ENCODE peak calls at places on chromosomes 6 and 20, in five cellular contexts. S, R, E, Q and I are unnamed samples.

GRCh38 chr6:102619585-102619984 is 1226.1 kb downstream of the GRIK2 start:
- DNase-seq in S (peak; percentile 30), R (no peak), E (no peak), Q (no peak), I (no peak)

GRCh38 chr20:32325706-32326506 is 32.2 kb upstream of the ASXL1 start:
- DNase-seq in S (peak; percentile 51), R (no peak), E (no peak), Q (peak; percentile 82), I (no peak)

GRCh38 chr6:16982827-16983226 is 119.0 kb upstream of the STMND1 start:
- DNase-seq in S (no peak), R (no peak), E (no peak), Q (peak; percentile 71), I (no peak)

GRCh38 chr6:21384211-21384610 is 209.3 kb upstream of the SOX4 start:
- DNase-seq in S (no peak), R (no peak), E (no peak), Q (no peak), I (no peak)

GRCh38 chr6:137309078-137309762 is 90.0 kb upstream of the IFNGR1 start:
- DNase-seq in S (peak; percentile 80), R (peak; percentile 81), E (peak; percentile 36), Q (peak; percentile 24), I (no peak)

GRCh38 chr20:42435230-42435629 is 754.5 kb downstream of the PTPRT start:
- DNase-seq in S (no peak), R (no peak), E (no peak), Q (no peak), I (peak; percentile 17)

GRCh38 chr6:1850581-1851157 is 241.0 kb downstream of the FOXC1 start:
- DNase-seq in S (no peak), R (no peak), E (no peak), Q (no peak), I (no peak)

GRCh38 chr6:44073612-44074382 is 53.5 kb downstream of the MRPL14 start:
- DNase-seq in S (no peak), R (no peak), E (peak; percentile 30), Q (no peak), I (no peak)

GRCh38 chr20:59385461-59385860 is 85.0 kb downstream of the EDN3 start:
- DNase-seq in S (no peak), R (no peak), E (no peak), Q (no peak), I (no peak)

GRCh38 chr20:45489083-45489531 is 19.6 kb downstream of the WFDC2 start:
- DNase-seq in S (peak; percentile 56), R (no peak), E (no peak), Q (peak; percentile 4), I (no peak)

GRCh38 chr20:45485388-45485787 is 15.8 kb downstream of the WFDC2 start:
- DNase-seq in S (no peak), R (no peak), E (no peak), Q (no peak), I (no peak)

GRCh38 chr20:45484676-45485075 is 15.1 kb downstream of the WFDC2 start:
- DNase-seq in S (no peak), R (no peak), E (no peak), Q (no peak), I (no peak)

GRCh38 chr20:45487231-45487635 is 17.7 kb downstream of the WFDC2 start:
- DNase-seq in S (no peak), R (no peak), E (peak; percentile 25), Q (no peak), I (peak; percentile 34)
- TF ChIP-seq CTCF in S (no peak), R (no peak), E (peak; percentile 30), Q (peak; percentile 39), I (no peak)

GRCh38 chr20:10910535-10911239 is 236.9 kb upstream of the JAG1 start:
- DNase-seq in S (no peak), R (no peak), E (no peak), Q (no peak), I (no peak)
- TF ChIP-seq CTCF in S (no peak), R (no peak), E (no peak), Q (no peak), I (no peak)

GRCh38 chr20:3670945-3671344 is 7.7 kb upstream of the GFRA4 start:
- DNase-seq in S (no peak), R (no peak), E (no peak), Q (no peak), I (no peak)

GRCh38 chr20:3671986-3672863 is 9.0 kb upstream of the GFRA4 start:
- DNase-seq in S (no peak), R (no peak), E (no peak), Q (no peak), I (no peak)

GRCh38 chr20:3672864-3673550 is 8.8 kb downstream of the ADAM33 start:
- DNase-seq in S (no peak), R (no peak), E (no peak), Q (no peak), I (no peak)

GRCh38 chr20:3669710-3670367 is 6.6 kb upstream of the GFRA4 start:
- DNase-seq in S (no peak), R (no peak), E (no peak), Q (no peak), I (no peak)

GRCh38 chr20:3670511-3670910 is 7.3 kb upstream of the GFRA4 start:
- DNase-seq in S (no peak), R (no peak), E (no peak), Q (no peak), I (no peak)
- TF ChIP-seq CTCF in S (no peak), R (no peak), E (no peak), Q (peak; percentile 29), I (no peak)

DNA sequence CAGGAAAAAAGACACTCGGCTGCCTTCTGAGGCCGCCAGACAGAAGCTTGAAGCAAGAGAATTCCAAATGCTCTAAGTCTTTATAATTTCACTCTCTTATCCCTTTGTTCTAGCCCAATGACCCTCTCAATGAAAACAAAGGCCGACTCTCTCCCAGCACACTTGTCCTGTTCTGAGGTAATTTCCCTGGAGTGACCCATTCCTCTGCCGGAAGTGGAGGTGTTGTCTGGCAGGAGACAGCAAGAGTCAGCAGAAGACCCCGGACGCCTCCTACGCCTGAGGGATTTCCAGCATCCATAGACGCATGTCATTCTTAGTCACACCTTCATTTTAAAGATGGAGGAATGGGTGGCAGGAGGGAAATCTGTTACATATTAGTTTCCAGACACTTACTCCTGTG is 110.3 kb downstream of the SOD2 start:
- DNase-seq in S (no peak), R (no peak), E (no peak), Q (no peak), I (no peak)
- TF ChIP-seq CTCF in S (no peak), R (no peak), E (no peak), Q (no peak), I (no peak)

DNA sequence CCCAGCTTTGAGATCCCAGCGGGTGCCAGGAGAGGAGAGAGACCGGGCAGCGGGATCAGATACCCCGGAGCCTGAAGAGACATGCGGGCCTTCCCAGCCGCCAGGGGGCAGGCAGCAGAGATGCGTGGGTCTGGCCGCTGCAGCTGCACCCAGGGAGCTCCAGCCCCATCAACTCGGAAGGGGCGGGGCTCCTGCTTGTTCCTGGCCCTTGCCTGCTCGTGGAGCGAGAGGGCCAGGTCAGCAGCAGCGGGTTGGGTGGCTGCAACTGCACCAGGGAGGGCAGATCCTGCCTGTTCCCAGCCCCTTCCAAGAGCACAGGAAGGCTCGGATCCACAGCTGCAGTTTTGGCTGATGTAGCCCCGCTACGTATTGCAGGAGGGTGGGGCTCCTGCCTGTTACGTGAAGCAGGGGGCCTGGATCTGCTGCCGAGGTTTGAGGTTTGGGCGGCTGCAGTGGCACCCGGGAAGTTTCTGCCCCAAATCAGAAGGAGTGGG is 532.8 kb downstream of the RFPL4B start:
- DNase-seq in S (no peak), R (peak; percentile 40), E (peak; percentile 61), Q (no peak), I (no peak)
- TF ChIP-seq CTCF in S (no peak), R (no peak), E (no peak), Q (no peak), I (no peak)

GRCh38 chr6:73983367-73983766 is 287.4 kb downstream of the CD109 start:
- DNase-seq in S (no peak), R (no peak), E (no peak), Q (peak; percentile 60), I (no peak)

GRCh38 chr6:73984851-73985250 is 288.8 kb downstream of the CD109 start:
- DNase-seq in S (no peak), R (no peak), E (no peak), Q (no peak), I (no peak)

DNA sequence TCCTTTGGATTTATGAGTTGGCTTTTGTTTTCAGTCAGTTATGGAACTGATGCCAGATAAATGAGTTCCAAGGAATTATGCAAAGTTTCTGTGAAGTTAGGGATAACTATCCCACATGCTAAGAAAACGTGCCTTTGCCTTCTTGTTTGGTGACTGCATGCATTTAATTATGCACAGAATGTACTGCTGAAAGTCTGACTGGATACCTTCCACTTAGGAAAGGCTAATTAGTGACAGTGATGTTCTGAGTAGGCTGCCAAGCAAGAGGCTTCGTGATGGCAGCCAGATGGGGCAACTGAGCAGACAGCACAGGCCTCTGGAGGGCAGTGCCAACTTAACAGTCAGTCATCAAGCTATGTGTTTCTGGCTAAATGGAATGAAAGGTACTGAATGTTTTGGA is 289.9 kb downstream of the CD109 start:
- DNase-seq in S (peak; percentile 5), R (no peak), E (no peak), Q (peak; percentile 81), I (no peak)
- TF ChIP-seq CTCF in S (no peak), R (no peak), E (no peak), Q (peak; percentile 73), I (no peak)

DNA sequence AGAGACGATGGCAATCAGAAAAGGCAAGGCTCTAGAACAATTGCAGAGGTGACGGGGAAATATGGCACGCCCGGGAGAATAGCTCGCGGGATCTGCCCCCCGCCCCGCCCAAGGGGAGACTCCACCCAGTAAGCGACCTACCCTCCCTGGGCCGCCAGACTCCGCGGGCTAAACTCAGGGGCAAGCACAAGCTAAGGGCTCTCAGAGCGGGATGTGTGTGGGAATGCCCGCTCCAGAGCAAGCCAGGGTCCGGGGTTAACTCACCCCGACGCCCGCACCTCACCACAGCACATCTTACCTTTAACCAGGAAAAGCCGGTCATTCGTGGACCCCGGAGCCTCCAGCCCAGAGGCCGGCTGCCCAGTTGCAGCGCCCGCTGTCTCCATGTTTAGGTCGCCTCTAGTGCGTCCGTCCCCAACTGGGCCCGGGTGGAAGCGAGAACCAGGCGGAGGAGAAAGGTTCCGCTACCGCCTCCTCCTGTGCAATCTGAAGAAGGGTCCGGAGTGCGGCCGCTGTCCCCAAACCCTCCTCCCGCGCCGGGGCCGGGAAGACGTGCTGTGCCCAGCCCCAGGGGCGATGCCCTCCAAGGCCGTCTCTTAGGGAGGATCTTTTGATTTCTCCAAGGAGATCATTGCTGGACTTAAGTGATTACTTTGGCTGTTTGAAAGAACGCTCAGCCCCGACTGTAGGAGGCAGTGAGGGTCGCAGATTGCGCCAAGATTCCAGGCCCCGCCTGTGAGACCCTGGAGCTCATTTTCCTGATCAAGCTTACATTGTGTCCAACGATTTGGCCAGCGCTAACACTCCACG is at the start of gene TMEM242:
- DNase-seq in S (peak; percentile 89), R (peak; percentile 92), E (peak; percentile 91), Q (peak; percentile 90), I (peak; percentile 89)
- TF ChIP-seq CTCF in S (no peak), R (no peak), E (peak; percentile 42), Q (peak; percentile 63), I (no peak)

DNA sequence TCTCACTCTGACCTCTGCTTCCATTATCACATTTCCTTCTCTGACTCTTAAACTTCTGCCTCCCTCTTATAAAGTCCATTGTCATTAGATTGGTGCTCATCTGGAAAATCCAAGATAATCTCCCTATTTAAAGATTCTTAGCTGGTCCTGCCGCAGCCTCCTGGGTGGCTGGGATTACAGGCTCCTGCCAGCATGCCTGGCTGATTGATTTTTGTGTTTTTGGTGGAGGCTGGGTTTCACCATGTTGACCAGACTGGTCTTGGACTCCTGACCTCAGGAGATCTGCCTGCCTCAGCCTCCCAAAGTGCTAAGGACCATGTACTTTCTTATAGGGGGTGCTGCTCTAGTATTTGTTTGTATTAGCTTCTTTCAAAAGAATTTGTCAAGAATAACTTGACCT is 5.3 kb upstream of the RPF2 start:
- DNase-seq in S (no peak), R (no peak), E (no peak), Q (no peak), I (no peak)
- TF ChIP-seq CTCF in S (no peak), R (no peak), E (no peak), Q (no peak), I (no peak)